ENCODE peak calls at places on chromosomes 1 and 21, in four cellular contexts. R, Q, B and U are unnamed samples. For H3K9me1, the result is how much of the 10 kb centered on the place peaks cover.

GRCh38 chr1:203289281-203289981 is 15.9 kb upstream of the BTG2 start:
- DNase-seq in R (no peak), Q (peak), B (no peak), U (no peak)

GRCh38 chr1:56525463-56526155 is 53.8 kb downstream of the PLPP3 start:
- DNase-seq in B (no peak), Q (no peak), R (peak), U (no peak)

GRCh38 chr1:15141933-15142647 is 11.5 kb upstream of the TMEM51 start:
- DNase-seq in B (peak), R (peak), Q (no peak), U (no peak)

GRCh38 chr1:181391297-181391905 is 91.9 kb upstream of the CACNA1E start:
- DNase-seq in Q (no peak), B (no peak), R (no peak), U (no peak)

GRCh38 chr1:229098903-229099578 is 171.9 kb upstream of the RAB4A start:
- DNase-seq in Q (no peak), B (no peak), R (no peak), U (no peak)

GRCh38 chr21:43025636-43026180 is 49.9 kb downstream of the CBS start:
- DNase-seq in B (no peak), R (peak), Q (no peak), U (no peak)

GRCh38 chr1:88394958-88395357 is 289.1 kb upstream of the PKN2 start:
- DNase-seq in R (no peak), Q (no peak), B (no peak), U (no peak)

GRCh38 chr1:206952182-206952581 is 5.9 kb upstream of the PIGR start:
- DNase-seq in B (no peak), R (no peak), Q (peak), U (no peak)

GRCh38 chr1:13228343-13228781 is 2.4 kb upstream of the PRAMEF18 start:
- DNase-seq in R (no peak), Q (peak), B (no peak), U (no peak)

GRCh38 chr1:231016234-231016633 is 23.8 kb downstream of the FAM89A start:
- DNase-seq in B (no peak), R (no peak), Q (no peak), U (no peak)

GRCh38 chr1:222382171-222382570 is 165.7 kb downstream of the HHIPL2 start:
- DNase-seq in Q (no peak), B (no peak), R (no peak), U (no peak)

GRCh38 chr1:14599173-14599754 is 779 bp downstream of the KAZN start:
- DNase-seq in R (no peak), Q (no peak), B (no peak), U (no peak)

GRCh38 chr21:34158866-34159616 is 85.7 kb downstream of the MRPS6 start:
- DNase-seq in Q (no peak), R (no peak), B (no peak), U (no peak)

GRCh38 chr1:223363856-223364684 is at the start of gene SUSD4:
- DNase-seq in Q (peak), R (no peak), B (no peak), U (no peak)

GRCh38 chr1:201582261-201582951 is 43.5 kb downstream of the NAV1 start:
- DNase-seq in B (no peak), R (peak), Q (peak), U (no peak)

GRCh38 chr1:30812093-30812492 is 54.5 kb upstream of the LAPTM5 start:
- DNase-seq in R (no peak), B (no peak), Q (no peak), U (no peak)

GRCh38 chr1:223153177-223154119 is 10.4 kb upstream of the TLR5 start:
- DNase-seq in R (peak), B (peak), Q (peak), U (no peak)

GRCh38 chr1:200483491-200484143 is 73.8 kb upstream of the ZNF281 start:
- DNase-seq in R (peak), Q (peak), B (peak), U (peak)

GRCh38 chr1:225754940-225755635 is 22.5 kb upstream of the SRP9 start:
- DNase-seq in R (peak), B (peak), Q (no peak), U (no peak)
- H3K4me2 ChIP-seq in R (no peak), B (no peak), Q (no peak), U (peak)

GRCh38 chr1:154954541-154954940 is 1.4 kb downstream of the PBXIP1 start:
- DNase-seq in B (no peak), R (no peak), Q (no peak), U (no peak)

GRCh38 chr1:154955039-154955717 is 721 bp downstream of the PBXIP1 start:
- DNase-seq in R (peak), B (peak), Q (peak), U (no peak)

GRCh38 chr1:154957258-154957657 is 1.4 kb upstream of the PBXIP1 start:
- DNase-seq in Q (no peak), R (no peak), B (no peak), U (no peak)

GRCh38 chr1:154956557-154956956 is 658 bp upstream of the PBXIP1 start:
- DNase-seq in R (no peak), B (peak), Q (no peak), U (no peak)

GRCh38 chr1:154955718-154956513 is at the start of gene PBXIP1:
- DNase-seq in Q (peak), R (peak), B (peak), U (no peak)
- H3K9me1 ChIP-seq in Q (under half), R (under half), B (under half), U (under half)

DNA sequence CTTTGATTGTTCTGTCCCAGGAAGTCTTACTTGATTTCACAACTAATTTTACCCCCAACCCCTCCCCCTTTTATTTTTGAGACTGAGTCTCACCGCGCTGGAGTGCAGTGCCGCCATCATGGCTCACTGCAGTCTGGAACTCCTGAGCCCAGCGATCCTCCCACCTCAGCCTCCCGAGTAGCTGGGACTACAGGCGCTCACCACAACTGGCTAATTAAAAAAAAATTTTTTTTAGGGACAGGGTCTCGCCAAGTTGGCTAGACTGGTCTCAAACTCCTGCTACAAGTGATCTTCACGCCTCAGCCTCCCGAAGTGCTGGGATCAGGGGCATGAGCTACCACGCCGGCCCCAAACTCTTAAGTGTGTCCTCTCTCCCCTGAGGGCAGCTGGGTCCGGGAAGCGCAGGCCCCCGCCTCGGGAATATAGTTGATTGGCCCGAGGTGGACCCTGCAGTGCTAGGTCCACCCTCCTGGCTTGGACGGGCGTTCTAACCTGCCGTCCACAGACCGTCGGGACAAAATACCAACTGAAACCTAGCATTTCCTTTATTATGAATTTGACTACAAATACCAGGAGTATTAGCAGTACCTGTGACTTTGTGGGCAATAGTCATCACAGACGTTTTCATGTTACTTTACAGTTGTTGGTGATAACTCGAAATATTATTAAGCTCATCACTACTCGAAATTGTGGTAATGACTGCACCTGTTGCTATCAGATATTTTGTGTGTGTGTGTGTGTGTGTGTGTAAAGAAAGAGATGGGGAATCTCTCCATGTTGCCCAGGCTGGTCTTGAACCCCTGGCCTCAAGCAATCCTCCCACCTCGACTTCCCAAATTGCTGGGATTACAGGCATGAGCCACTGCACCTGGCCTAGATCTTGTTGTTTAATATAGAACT is 642 bp upstream of the PARP1 start:
- DNase-seq in R (no peak), B (no peak), Q (no peak), U (no peak)
- H2AFZ ChIP-seq in R (peak), B (peak), Q (peak), U (peak)

GRCh38 chr1:85048296-85049064 is at the start of gene MCOLN3:
- DNase-seq in R (no peak), B (no peak), Q (peak), U (no peak)

GRCh38 chr1:85042413-85042812 is 5.9 kb downstream of the MCOLN3 start:
- DNase-seq in R (no peak), Q (no peak), B (no peak), U (no peak)

GRCh38 chr1:85047472-85048295 is 616 bp downstream of the MCOLN3 start:
- DNase-seq in Q (no peak), R (no peak), B (no peak), U (no peak)

GRCh38 chr1:85049735-85050166 is 1.5 kb upstream of the MCOLN3 start:
- DNase-seq in B (no peak), Q (no peak), R (no peak), U (no peak)

DNA sequence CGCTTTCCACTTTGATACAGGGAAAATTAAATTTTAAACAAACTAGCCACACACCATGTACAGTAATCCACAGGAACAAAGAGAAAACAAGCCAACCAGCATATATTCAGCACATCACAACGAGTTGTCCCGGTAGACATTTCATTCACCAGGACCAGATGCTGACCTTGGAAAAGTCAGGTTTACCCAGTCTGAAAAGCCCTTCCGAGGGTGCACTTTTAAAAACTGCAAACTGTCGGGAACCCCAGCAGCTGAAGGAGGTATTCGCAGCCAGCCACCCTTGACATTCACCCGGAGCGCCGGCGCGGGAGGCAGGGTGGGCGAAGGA is 1.2 kb downstream of the MCOLN3 start:
- DNase-seq in R (no peak), B (no peak), Q (no peak), U (no peak)
- H3K4me2 ChIP-seq in R (no peak), B (no peak), Q (no peak), U (peak)

DNA sequence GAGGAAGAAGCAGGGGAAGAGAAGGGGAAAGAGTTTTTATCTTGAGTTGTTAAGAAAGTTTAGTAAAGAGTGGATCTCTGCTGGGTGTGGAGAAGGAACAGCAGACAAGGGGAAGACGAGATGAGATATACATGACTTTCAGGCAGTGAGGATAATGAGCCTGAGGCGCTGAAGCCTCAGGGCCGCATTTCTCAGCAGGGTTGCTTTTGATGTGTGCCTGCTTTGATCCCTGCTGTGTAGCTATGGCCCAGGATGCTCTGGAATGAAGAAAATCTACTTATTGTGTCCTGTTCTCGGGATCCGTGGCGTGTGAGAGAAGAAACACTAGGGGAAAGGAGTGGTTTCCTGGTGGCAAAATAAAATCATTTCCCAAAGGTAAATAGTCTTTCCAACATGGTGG is 15.1 kb upstream of the RPE65 start:
- DNase-seq in Q (no peak), B (no peak), R (no peak), U (no peak)
- H3K9me1 ChIP-seq in Q (under half), B (under half), R (under half), U (under half)